ENCODE peak calls at places on chromosomes 11 and 22, in ten cellular contexts. U is amniotic stem cell, C is Calu3, Y is Kasumi-1, K is A172, A is SK-MEL-5, R is GM03348, N is putamen, G is nephron progenitor cell, M is AG09309. E is an unnamed sample.

GRCh38 chr11:12914401-12914912 is 94.7 kb upstream of the RASSF10 start:
- DNase-seq in M (peak; percentile 31), C (peak; percentile 36), U (no peak), R (peak; percentile 89), Y (peak; percentile 34), N (peak; percentile 93), A (peak; percentile 66), G (peak; percentile 75), K (no peak), E (no peak)

GRCh38 chr11:16933756-16934603 is 80.2 kb downstream of the PLEKHA7 start:
- DNase-seq in C (no peak), Y (no peak), A (no peak), N (no peak), K (peak; percentile 23), M (no peak), G (no peak), R (no peak), U (no peak), E (no peak)

GRCh38 chr11:35373284-35373933 is 45.9 kb downstream of the SLC1A2 start:
- DNase-seq in A (no peak), G (no peak), R (no peak), N (no peak), U (no peak), Y (no peak), K (no peak), M (no peak), C (peak; percentile 78), E (peak; percentile 63)

GRCh38 chr22:20970939-20971657 is 4.0 kb downstream of the AIFM3 start:
- DNase-seq in K (no peak), M (no peak), N (no peak), Y (no peak), A (no peak), R (no peak), C (no peak), G (peak; percentile 53), U (no peak), E (no peak)

GRCh38 chr11:7279676-7280075 is 28.0 kb downstream of the SYT9 start:
- DNase-seq in N (no peak), M (no peak), A (no peak), U (no peak), Y (no peak), R (no peak), G (no peak), K (no peak), C (no peak), E (no peak)

GRCh38 chr22:44862981-44863860 is 110.8 kb downstream of the ARHGAP8 start:
- DNase-seq in K (no peak), U (no peak), M (no peak), N (no peak), C (no peak), R (no peak), Y (no peak), G (no peak), A (peak; percentile 25), E (no peak)

GRCh38 chr11:12746593-12747097 is 72.4 kb downstream of the TEAD1 start:
- DNase-seq in Y (no peak), G (peak; percentile 85), R (no peak), K (peak; percentile 44), A (peak; percentile 9), C (peak; percentile 81), M (no peak), N (no peak), U (peak; percentile 54), E (peak; percentile 91)

GRCh38 chr11:69936750-69937149 is 117.5 kb upstream of the FGF3 start:
- DNase-seq in R (no peak), C (no peak), U (no peak), Y (no peak), A (no peak), K (no peak), G (no peak), M (no peak), N (no peak), E (no peak)

GRCh38 chr22:49955581-49956417 is 4.8 kb upstream of the PIM3 start:
- DNase-seq in M (no peak), N (no peak), C (no peak), Y (no peak), R (no peak), G (no peak), U (no peak), A (no peak), K (no peak), E (no peak)

GRCh38 chr22:37601203-37601539 is 7.5 kb upstream of the GGA1 start:
- DNase-seq in G (no peak), N (no peak), Y (no peak), K (no peak), M (no peak), C (no peak), R (no peak), U (no peak), A (no peak), E (no peak)

GRCh38 chr11:3964935-3965511 is 109.6 kb downstream of the STIM1 start:
- DNase-seq in K (no peak), R (no peak), Y (no peak), U (no peak), A (no peak), M (no peak), N (no peak), G (no peak), C (no peak), E (no peak)

GRCh38 chr11:10998674-10999073 is 140.8 kb upstream of the ZBED5 start:
- DNase-seq in U (no peak), N (no peak), C (no peak), R (no peak), Y (no peak), G (no peak), M (no peak), K (no peak), A (no peak), E (no peak)

GRCh38 chr11:118109231-118109630 is 22.5 kb upstream of the SMIM35 start:
- DNase-seq in A (no peak), C (no peak), M (no peak), G (no peak), N (no peak), K (peak; percentile 9), U (no peak), Y (no peak), R (peak; percentile 30), E (no peak)

GRCh38 chr22:36213596-36213995 is 12.0 kb upstream of the APOL4 start:
- DNase-seq in R (no peak), N (no peak), U (no peak), Y (no peak), A (no peak), K (no peak), G (no peak), C (no peak), M (no peak), E (no peak)

GRCh38 chr11:3807856-3808845 is at the start of gene PGAP2:
- DNase-seq in M (no peak), N (no peak), A (peak; percentile 67), U (peak; percentile 10), K (peak; percentile 51), G (peak; percentile 90), C (peak; percentile 69), Y (peak; percentile 74), R (peak; percentile 83), E (peak; percentile 72)

GRCh38 chr22:39598017-39598965 is 27.7 kb downstream of the CACNA1I start:
- DNase-seq in N (no peak), A (peak; percentile 31), Y (no peak), K (no peak), G (peak; percentile 91), U (no peak), M (no peak), C (peak; percentile 90), R (peak; percentile 48), E (peak; percentile 72)

GRCh38 chr22:21764038-21764804 is 28.6 kb upstream of the YPEL1 start:
- DNase-seq in N (no peak), U (no peak), Y (no peak), R (no peak), M (no peak), C (no peak), K (no peak), G (no peak), A (no peak), E (no peak)

GRCh38 chr22:42229455-42230149 is 40.9 kb downstream of the TCF20 start:
- DNase-seq in Y (no peak), C (no peak), K (no peak), R (peak; percentile 55), G (no peak), M (no peak), A (no peak), U (no peak), N (no peak), E (no peak)

GRCh38 chr11:120912504-120912903 is 111.4 kb upstream of the TBCEL start:
- DNase-seq in G (no peak), R (peak; percentile 49), Y (peak; percentile 21), N (peak; percentile 58), K (peak; percentile 2), C (no peak), M (peak; percentile 20), A (peak; percentile 63), U (no peak), E (peak; percentile 53)

GRCh38 chr22:42430486-42431125 is 1.6 kb downstream of the NFAM1 start:
- DNase-seq in K (no peak), Y (no peak), M (no peak), C (no peak), U (no peak), N (no peak), G (no peak), A (no peak), R (no peak), E (no peak)

GRCh38 chr11:104148074-104148473 is 15.9 kb downstream of the PDGFD start:
- DNase-seq in C (no peak), M (peak; percentile 42), Y (no peak), K (no peak), A (no peak), N (no peak), R (peak; percentile 36), G (no peak), U (no peak), E (no peak)

GRCh38 chr11:124394408-124394807 is 4.4 kb downstream of the OR8B3 start:
- DNase-seq in U (no peak), G (no peak), N (no peak), A (peak; percentile 8), Y (no peak), C (no peak), K (no peak), M (no peak), R (no peak), E (peak; percentile 9)

GRCh38 chr11:81071641-81072040 is 1630.8 kb upstream of the TENM4 start:
- DNase-seq in C (no peak), K (no peak), U (no peak), G (no peak), Y (no peak), N (no peak), R (no peak), M (no peak), A (no peak), E (no peak)

GRCh38 chr11:134207538-134208239 is 16.1 kb downstream of the NCAPD3 start:
- DNase-seq in R (no peak), A (peak; percentile 43), M (no peak), Y (peak; percentile 11), N (no peak), U (no peak), K (no peak), C (peak; percentile 66), G (peak; percentile 65), E (no peak)

GRCh38 chr22:23527971-23528740 is 51.9 kb downstream of the IGLL1 start:
- DNase-seq in N (no peak), A (no peak), M (no peak), Y (peak; percentile 52), G (no peak), C (no peak), U (no peak), R (no peak), K (no peak), E (no peak)

GRCh38 chr11:117749541-117749910 is 47.5 kb downstream of the DSCAML1 start:
- DNase-seq in N (no peak), R (no peak), A (no peak), C (no peak), G (no peak), K (no peak), U (no peak), M (no peak), Y (no peak), E (no peak)

GRCh38 chr11:122656073-122656630 is 630 bp downstream of the UBASH3B start:
- DNase-seq in Y (peak; percentile 29), R (peak; percentile 81), G (peak; percentile 75), N (peak; percentile 32), M (no peak), K (no peak), C (peak; percentile 46), U (peak; percentile 67), A (peak; percentile 37), E (peak; percentile 62)

GRCh38 chr11:66172146-66172545 is 96.3 kb upstream of the RAB1B start:
- DNase-seq in C (no peak), N (no peak), U (no peak), Y (no peak), G (peak; percentile 30), R (peak; percentile 20), M (no peak), A (no peak), K (peak; percentile 18), E (no peak)